ENCODE peak calls at places on chromosomes 13 and 19, in ten cellular contexts. One of them, this sample, is unnamed.

GRCh38 chr19:30752201-30752600 is 380.0 kb downstream of the ZNF536 start:
- DNase-seq in endodermal cell: no peak
- DNase-seq in body of pancreas: no peak
- DNase-seq in mucosa of descending colon: no peak
- DNase-seq in astrocyte of the spinal cord: no peak
- DNase-seq in AG04450: no peak
- DNase-seq in fibroblast of pulmonary artery: no peak
- DNase-seq in CD8-positive, alpha-beta T cell: no peak
- DNase-seq in brain microvascular endothelial cell: no peak
- DNase-seq in IMR-90: no peak
- DNase-seq in this sample: no peak

GRCh38 chr13:35963982-35964665 is 167.1 kb downstream of the DCLK1 start:
- DNase-seq in endodermal cell: no peak
- DNase-seq in body of pancreas: no peak
- DNase-seq in mucosa of descending colon: no peak
- DNase-seq in astrocyte of the spinal cord: no peak
- DNase-seq in AG04450: no peak
- DNase-seq in fibroblast of pulmonary artery: no peak
- DNase-seq in CD8-positive, alpha-beta T cell: no peak
- DNase-seq in brain microvascular endothelial cell: no peak
- DNase-seq in IMR-90: no peak
- DNase-seq in this sample: no peak

GRCh38 chr13:44306401-44307192 is 67.0 kb upstream of the SERP2 start:
- DNase-seq in endodermal cell: peak; percentile 70
- DNase-seq in body of pancreas: no peak
- DNase-seq in mucosa of descending colon: peak; percentile 58
- DNase-seq in astrocyte of the spinal cord: peak; percentile 99
- DNase-seq in AG04450: peak; percentile 81
- DNase-seq in fibroblast of pulmonary artery: peak; percentile 99
- DNase-seq in CD8-positive, alpha-beta T cell: no peak
- DNase-seq in brain microvascular endothelial cell: peak; percentile 97
- DNase-seq in IMR-90: peak; percentile 99
- DNase-seq in this sample: peak; percentile 98

GRCh38 chr13:95643814-95644598 is 500 bp downstream of the DZIP1 start:
- DNase-seq in endodermal cell: peak; percentile 87
- DNase-seq in body of pancreas: peak; percentile 16
- DNase-seq in mucosa of descending colon: no peak
- DNase-seq in astrocyte of the spinal cord: peak; percentile 60
- DNase-seq in AG04450: no peak
- DNase-seq in fibroblast of pulmonary artery: peak; percentile 42
- DNase-seq in CD8-positive, alpha-beta T cell: no peak
- DNase-seq in brain microvascular endothelial cell: peak; percentile 37
- DNase-seq in IMR-90: peak; percentile 35
- DNase-seq in this sample: peak; percentile 35

GRCh38 chr19:14511245-14511625 is 7.0 kb downstream of the DNAJB1 start:
- DNase-seq in endodermal cell: no peak
- DNase-seq in body of pancreas: no peak
- DNase-seq in mucosa of descending colon: no peak
- DNase-seq in astrocyte of the spinal cord: no peak
- DNase-seq in AG04450: no peak
- DNase-seq in fibroblast of pulmonary artery: no peak
- DNase-seq in CD8-positive, alpha-beta T cell: no peak
- DNase-seq in brain microvascular endothelial cell: no peak
- DNase-seq in IMR-90: no peak
- DNase-seq in this sample: peak; percentile 57

GRCh38 chr13:41546372-41547252 is 89.3 kb downstream of the RGCC start:
- DNase-seq in endodermal cell: no peak
- DNase-seq in body of pancreas: no peak
- DNase-seq in mucosa of descending colon: no peak
- DNase-seq in astrocyte of the spinal cord: peak; percentile 88
- DNase-seq in AG04450: peak; percentile 32
- DNase-seq in fibroblast of pulmonary artery: peak; percentile 24
- DNase-seq in CD8-positive, alpha-beta T cell: no peak
- DNase-seq in brain microvascular endothelial cell: peak; percentile 81
- DNase-seq in IMR-90: peak; percentile 89
- DNase-seq in this sample: peak; percentile 88

GRCh38 chr13:30577381-30577780 is 40.3 kb upstream of the USPL1 start:
- DNase-seq in endodermal cell: no peak
- DNase-seq in body of pancreas: no peak
- DNase-seq in mucosa of descending colon: no peak
- DNase-seq in astrocyte of the spinal cord: peak; percentile 93
- DNase-seq in AG04450: peak; percentile 59
- DNase-seq in fibroblast of pulmonary artery: peak; percentile 76
- DNase-seq in CD8-positive, alpha-beta T cell: no peak
- DNase-seq in brain microvascular endothelial cell: peak; percentile 92
- DNase-seq in IMR-90: peak; percentile 95
- DNase-seq in this sample: peak; percentile 93

GRCh38 chr13:37753776-37754175 is 115.8 kb downstream of the TRPC4 start:
- DNase-seq in endodermal cell: peak; percentile 81
- DNase-seq in body of pancreas: no peak
- DNase-seq in mucosa of descending colon: no peak
- DNase-seq in astrocyte of the spinal cord: no peak
- DNase-seq in AG04450: no peak
- DNase-seq in fibroblast of pulmonary artery: no peak
- DNase-seq in CD8-positive, alpha-beta T cell: no peak
- DNase-seq in brain microvascular endothelial cell: no peak
- DNase-seq in IMR-90: no peak
- DNase-seq in this sample: no peak

GRCh38 chr19:19956431-19957075 is 55.8 kb downstream of the ZNF93 start:
- DNase-seq in endodermal cell: peak; percentile 78
- DNase-seq in body of pancreas: no peak
- DNase-seq in mucosa of descending colon: no peak
- DNase-seq in astrocyte of the spinal cord: no peak
- DNase-seq in AG04450: no peak
- DNase-seq in fibroblast of pulmonary artery: no peak
- DNase-seq in CD8-positive, alpha-beta T cell: no peak
- DNase-seq in brain microvascular endothelial cell: no peak
- DNase-seq in IMR-90: no peak
- DNase-seq in this sample: no peak

GRCh38 chr19:18750295-18750970 is 40.7 kb downstream of the COMP start:
- DNase-seq in endodermal cell: peak; percentile 38
- DNase-seq in body of pancreas: no peak
- DNase-seq in mucosa of descending colon: no peak
- DNase-seq in astrocyte of the spinal cord: no peak
- DNase-seq in AG04450: no peak
- DNase-seq in fibroblast of pulmonary artery: no peak
- DNase-seq in CD8-positive, alpha-beta T cell: no peak
- DNase-seq in brain microvascular endothelial cell: no peak
- DNase-seq in IMR-90: no peak
- DNase-seq in this sample: no peak
- H3K4me3 ChIP-seq in endodermal cell: no peak overlapping the region
- H3K4me3 ChIP-seq in body of pancreas: no peak overlapping the region
- H3K4me3 ChIP-seq in mucosa of descending colon: no peak overlapping the region
- H3K4me3 ChIP-seq in astrocyte of the spinal cord: no peak overlapping the region
- H3K4me3 ChIP-seq in AG04450: no peak overlapping the region
- H3K4me3 ChIP-seq in fibroblast of pulmonary artery: no peak overlapping the region
- H3K4me3 ChIP-seq in CD8-positive, alpha-beta T cell: no peak overlapping the region
- H3K4me3 ChIP-seq in brain microvascular endothelial cell: no peak overlapping the region
- H3K4me3 ChIP-seq in IMR-90: no peak overlapping the region
- H3K4me3 ChIP-seq in this sample: no peak overlapping the region

GRCh38 chr13:28318418-28318995 is 176.4 kb downstream of the FLT1 start:
- DNase-seq in endodermal cell: no peak
- DNase-seq in body of pancreas: no peak
- DNase-seq in mucosa of descending colon: no peak
- DNase-seq in astrocyte of the spinal cord: no peak
- DNase-seq in AG04450: no peak
- DNase-seq in fibroblast of pulmonary artery: no peak
- DNase-seq in CD8-positive, alpha-beta T cell: no peak
- DNase-seq in brain microvascular endothelial cell: no peak
- DNase-seq in IMR-90: no peak
- DNase-seq in this sample: no peak

GRCh38 chr13:28316129-28316528 is 177.8 kb downstream of the PAN3 start:
- DNase-seq in endodermal cell: no peak
- DNase-seq in body of pancreas: no peak
- DNase-seq in mucosa of descending colon: no peak
- DNase-seq in astrocyte of the spinal cord: no peak
- DNase-seq in AG04450: no peak
- DNase-seq in fibroblast of pulmonary artery: no peak
- DNase-seq in CD8-positive, alpha-beta T cell: no peak
- DNase-seq in brain microvascular endothelial cell: no peak
- DNase-seq in IMR-90: no peak
- DNase-seq in this sample: no peak

GRCh38 chr13:28316841-28317240 is 178.1 kb downstream of the FLT1 start:
- DNase-seq in endodermal cell: no peak
- DNase-seq in body of pancreas: no peak
- DNase-seq in mucosa of descending colon: no peak
- DNase-seq in astrocyte of the spinal cord: no peak
- DNase-seq in AG04450: no peak
- DNase-seq in fibroblast of pulmonary artery: no peak
- DNase-seq in CD8-positive, alpha-beta T cell: no peak
- DNase-seq in brain microvascular endothelial cell: no peak
- DNase-seq in IMR-90: no peak
- DNase-seq in this sample: no peak

GRCh38 chr13:28314879-28315278 is 176.5 kb downstream of the PAN3 start:
- DNase-seq in endodermal cell: no peak
- DNase-seq in body of pancreas: no peak
- DNase-seq in mucosa of descending colon: no peak
- DNase-seq in astrocyte of the spinal cord: no peak
- DNase-seq in AG04450: no peak
- DNase-seq in fibroblast of pulmonary artery: no peak
- DNase-seq in CD8-positive, alpha-beta T cell: no peak
- DNase-seq in brain microvascular endothelial cell: no peak
- DNase-seq in IMR-90: no peak
- DNase-seq in this sample: no peak

GRCh38 chr13:28313579-28313978 is 175.2 kb downstream of the PAN3 start:
- DNase-seq in endodermal cell: peak; percentile 63
- DNase-seq in body of pancreas: no peak
- DNase-seq in mucosa of descending colon: no peak
- DNase-seq in astrocyte of the spinal cord: no peak
- DNase-seq in AG04450: no peak
- DNase-seq in fibroblast of pulmonary artery: peak; percentile 77
- DNase-seq in CD8-positive, alpha-beta T cell: no peak
- DNase-seq in brain microvascular endothelial cell: peak; percentile 47
- DNase-seq in IMR-90: peak; percentile 57
- DNase-seq in this sample: peak; percentile 15
- TF ChIP-seq CTCF in endodermal cell: peak; percentile 62
- TF ChIP-seq CTCF in body of pancreas: no peak
- TF ChIP-seq CTCF in mucosa of descending colon: no peak
- TF ChIP-seq CTCF in astrocyte of the spinal cord: peak; percentile 37
- TF ChIP-seq CTCF in AG04450: peak; percentile 37
- TF ChIP-seq CTCF in fibroblast of pulmonary artery: peak; percentile 43
- TF ChIP-seq CTCF in CD8-positive, alpha-beta T cell: no peak
- TF ChIP-seq CTCF in brain microvascular endothelial cell: peak; percentile 63
- TF ChIP-seq CTCF in IMR-90: peak; percentile 51
- TF ChIP-seq CTCF in this sample: peak; percentile 3

GRCh38 chr19:18832331-18833140 is 777 bp downstream of the UPF1 start:
- DNase-seq in endodermal cell: peak; percentile 86
- DNase-seq in body of pancreas: peak; percentile 60
- DNase-seq in mucosa of descending colon: peak; percentile 63
- DNase-seq in astrocyte of the spinal cord: no peak
- DNase-seq in AG04450: no peak
- DNase-seq in fibroblast of pulmonary artery: no peak
- DNase-seq in CD8-positive, alpha-beta T cell: peak; percentile 56
- DNase-seq in brain microvascular endothelial cell: peak; percentile 18
- DNase-seq in IMR-90: no peak
- DNase-seq in this sample: peak; percentile 28

GRCh38 chr19:18833849-18834643 is 2.3 kb downstream of the UPF1 start:
- DNase-seq in endodermal cell: no peak
- DNase-seq in body of pancreas: peak; percentile 52
- DNase-seq in mucosa of descending colon: no peak
- DNase-seq in astrocyte of the spinal cord: no peak
- DNase-seq in AG04450: no peak
- DNase-seq in fibroblast of pulmonary artery: no peak
- DNase-seq in CD8-positive, alpha-beta T cell: no peak
- DNase-seq in brain microvascular endothelial cell: no peak
- DNase-seq in IMR-90: no peak
- DNase-seq in this sample: peak; percentile 39

GRCh38 chr19:18831524-18832330 is at the start of gene UPF1:
- DNase-seq in endodermal cell: peak; percentile 97
- DNase-seq in body of pancreas: peak; percentile 95
- DNase-seq in mucosa of descending colon: peak; percentile 98
- DNase-seq in astrocyte of the spinal cord: peak; percentile 87
- DNase-seq in AG04450: peak; percentile 65
- DNase-seq in fibroblast of pulmonary artery: peak; percentile 90
- DNase-seq in CD8-positive, alpha-beta T cell: peak; percentile 97
- DNase-seq in brain microvascular endothelial cell: peak; percentile 80
- DNase-seq in IMR-90: peak; percentile 88
- DNase-seq in this sample: peak; percentile 94

GRCh38 chr19:18833141-18833476 is 1.4 kb downstream of the UPF1 start:
- DNase-seq in endodermal cell: no peak
- DNase-seq in body of pancreas: no peak
- DNase-seq in mucosa of descending colon: no peak
- DNase-seq in astrocyte of the spinal cord: no peak
- DNase-seq in AG04450: no peak
- DNase-seq in fibroblast of pulmonary artery: no peak
- DNase-seq in CD8-positive, alpha-beta T cell: no peak
- DNase-seq in brain microvascular endothelial cell: no peak
- DNase-seq in IMR-90: no peak
- DNase-seq in this sample: peak; percentile 13

DNA sequence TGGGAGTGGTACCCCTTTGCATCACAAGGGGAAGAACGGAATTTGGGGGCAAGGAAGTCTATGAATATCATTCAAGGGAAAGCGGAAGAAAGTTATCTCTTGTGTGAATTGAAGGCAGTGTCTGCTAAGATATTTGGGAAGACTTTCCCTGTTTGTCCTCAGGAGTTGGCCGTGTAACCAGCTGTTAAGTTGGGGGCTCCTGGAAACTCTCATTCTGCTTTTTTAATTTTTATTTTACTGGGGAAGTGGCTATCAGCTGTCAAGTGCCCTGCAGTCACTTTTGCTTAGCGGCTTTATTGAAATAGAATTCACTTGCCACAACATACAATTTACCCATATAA is 2.9 kb downstream of the UPF1 start:
- DNase-seq in endodermal cell: no peak
- DNase-seq in body of pancreas: no peak
- DNase-seq in mucosa of descending colon: no peak
- DNase-seq in astrocyte of the spinal cord: no peak
- DNase-seq in AG04450: no peak
- DNase-seq in fibroblast of pulmonary artery: no peak
- DNase-seq in CD8-positive, alpha-beta T cell: no peak
- DNase-seq in brain microvascular endothelial cell: no peak
- DNase-seq in IMR-90: no peak
- DNase-seq in this sample: no peak
- H3K4me3 ChIP-seq in endodermal cell: peak overlapping the region; percentile 85
- H3K4me3 ChIP-seq in body of pancreas: no peak overlapping the region
- H3K4me3 ChIP-seq in mucosa of descending colon: no peak overlapping the region
- H3K4me3 ChIP-seq in astrocyte of the spinal cord: no peak overlapping the region
- H3K4me3 ChIP-seq in AG04450: peak overlapping the region; percentile 81
- H3K4me3 ChIP-seq in fibroblast of pulmonary artery: peak overlapping the region; percentile 69
- H3K4me3 ChIP-seq in CD8-positive, alpha-beta T cell: no peak overlapping the region
- H3K4me3 ChIP-seq in brain microvascular endothelial cell: no peak overlapping the region
- H3K4me3 ChIP-seq in IMR-90: no peak overlapping the region
- H3K4me3 ChIP-seq in this sample: peak overlapping the region; percentile 94

DNA sequence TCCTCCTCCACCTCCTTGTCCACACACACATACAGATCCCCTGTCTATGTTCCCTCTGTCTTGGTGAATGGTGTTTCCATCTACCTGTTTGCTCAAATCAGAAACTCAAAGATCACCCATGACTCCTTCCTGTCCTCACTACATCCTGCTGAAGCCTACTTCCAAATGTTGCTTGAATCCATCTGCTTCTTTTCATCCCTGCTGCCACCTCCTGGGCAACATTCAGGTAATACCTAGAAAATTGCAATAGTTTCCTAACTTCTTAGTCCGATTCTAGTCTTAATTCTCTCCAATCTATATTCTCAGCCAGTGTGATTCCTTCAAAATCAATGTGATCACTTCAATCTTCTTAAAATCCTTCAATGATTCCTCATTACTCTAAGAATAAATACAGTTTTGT is 155.5 kb upstream of the STARD13 start:
- DNase-seq in endodermal cell: peak; percentile 64
- DNase-seq in body of pancreas: peak; percentile 63
- DNase-seq in mucosa of descending colon: no peak
- DNase-seq in astrocyte of the spinal cord: peak; percentile 31
- DNase-seq in AG04450: no peak
- DNase-seq in fibroblast of pulmonary artery: peak; percentile 53
- DNase-seq in CD8-positive, alpha-beta T cell: no peak
- DNase-seq in brain microvascular endothelial cell: no peak
- DNase-seq in IMR-90: peak; percentile 47
- DNase-seq in this sample: peak; percentile 60
- TF ChIP-seq CTCF in endodermal cell: peak; percentile 77
- TF ChIP-seq CTCF in body of pancreas: no peak
- TF ChIP-seq CTCF in mucosa of descending colon: no peak
- TF ChIP-seq CTCF in astrocyte of the spinal cord: peak; percentile 39
- TF ChIP-seq CTCF in AG04450: peak; percentile 29
- TF ChIP-seq CTCF in fibroblast of pulmonary artery: peak; percentile 34
- TF ChIP-seq CTCF in CD8-positive, alpha-beta T cell: no peak
- TF ChIP-seq CTCF in brain microvascular endothelial cell: peak; percentile 59
- TF ChIP-seq CTCF in IMR-90: peak; percentile 22
- TF ChIP-seq CTCF in this sample: peak; percentile 56